ENCODE peak calls at places on chromosomes 6 and 20, in six cellular contexts. One of them, this sample, is unnamed.

GRCh38 chr6:1950631-1951030 is 294.8 kb downstream of the GMDS start:
- DNase-seq in HCT116: no peak
- DNase-seq in mucosa of descending colon: no peak
- DNase-seq in prostate gland: no peak
- DNase-seq in sigmoid colon: no peak
- DNase-seq in heart right ventricle: no peak
- DNase-seq in this sample: no peak

GRCh38 chr20:38094373-38094775 is 60.8 kb downstream of the RPRD1B start:
- DNase-seq in mucosa of descending colon: peak; percentile 31
- DNase-seq in prostate gland: no peak
- DNase-seq in heart right ventricle: peak; percentile 61
- DNase-seq in HCT116: no peak
- DNase-seq in sigmoid colon: peak; percentile 83
- DNase-seq in this sample: peak; percentile 90

GRCh38 chr6:118335325-118335724 is 212.8 kb upstream of the PLN start:
- DNase-seq in sigmoid colon: no peak
- DNase-seq in heart right ventricle: no peak
- DNase-seq in prostate gland: no peak
- DNase-seq in mucosa of descending colon: no peak
- DNase-seq in HCT116: no peak
- DNase-seq in this sample: no peak

GRCh38 chr6:90458353-90459224 is 128.3 kb downstream of the MAP3K7 start:
- DNase-seq in heart right ventricle: peak; percentile 7
- DNase-seq in mucosa of descending colon: peak; percentile 8
- DNase-seq in HCT116: no peak
- DNase-seq in sigmoid colon: no peak
- DNase-seq in prostate gland: no peak
- DNase-seq in this sample: no peak

GRCh38 chr6:125747589-125748533 is 1.6 kb upstream of the HEY2 start:
- DNase-seq in prostate gland: peak; percentile 22
- DNase-seq in heart right ventricle: peak; percentile 48
- DNase-seq in mucosa of descending colon: peak; percentile 34
- DNase-seq in sigmoid colon: peak; percentile 77
- DNase-seq in HCT116: no peak
- DNase-seq in this sample: no peak

GRCh38 chr6:157143885-157144795 is 179.2 kb downstream of the TMEM242 start:
- DNase-seq in prostate gland: no peak
- DNase-seq in sigmoid colon: no peak
- DNase-seq in heart right ventricle: no peak
- DNase-seq in mucosa of descending colon: no peak
- DNase-seq in HCT116: no peak
- DNase-seq in this sample: peak; percentile 46

GRCh38 chr6:37794825-37795224 is 24.7 kb upstream of the ZFAND3 start:
- DNase-seq in sigmoid colon: no peak
- DNase-seq in mucosa of descending colon: no peak
- DNase-seq in HCT116: no peak
- DNase-seq in prostate gland: no peak
- DNase-seq in heart right ventricle: no peak
- DNase-seq in this sample: peak; percentile 69

GRCh38 chr6:14865609-14866100 is 380.2 kb upstream of the JARID2 start:
- DNase-seq in prostate gland: no peak
- DNase-seq in heart right ventricle: no peak
- DNase-seq in HCT116: no peak
- DNase-seq in sigmoid colon: no peak
- DNase-seq in mucosa of descending colon: no peak
- DNase-seq in this sample: no peak

GRCh38 chr20:40582531-40582930 is 106.5 kb downstream of the MAFB start:
- DNase-seq in mucosa of descending colon: peak; percentile 52
- DNase-seq in sigmoid colon: no peak
- DNase-seq in prostate gland: no peak
- DNase-seq in heart right ventricle: no peak
- DNase-seq in HCT116: no peak
- DNase-seq in this sample: no peak

GRCh38 chr6:106927531-106928398 is 46.8 kb downstream of the CD24 start:
- DNase-seq in mucosa of descending colon: peak; percentile 88
- DNase-seq in sigmoid colon: no peak
- DNase-seq in heart right ventricle: peak; percentile 23
- DNase-seq in HCT116: no peak
- DNase-seq in prostate gland: no peak
- DNase-seq in this sample: peak; percentile 32

GRCh38 chr6:154615483-154616025 is 105.1 kb upstream of the CNKSR3 start:
- DNase-seq in sigmoid colon: peak; percentile 85
- DNase-seq in HCT116: peak; percentile 80
- DNase-seq in mucosa of descending colon: peak; percentile 96
- DNase-seq in heart right ventricle: peak; percentile 61
- DNase-seq in prostate gland: peak; percentile 84
- DNase-seq in this sample: peak; percentile 22

GRCh38 chr20:8039048-8039447 is 19.5 kb upstream of the TMX4 start:
- DNase-seq in sigmoid colon: no peak
- DNase-seq in HCT116: no peak
- DNase-seq in heart right ventricle: no peak
- DNase-seq in prostate gland: no peak
- DNase-seq in mucosa of descending colon: no peak
- DNase-seq in this sample: no peak

GRCh38 chr6:132568611-132569010 is 1.5 kb upstream of the TAAR6 start:
- DNase-seq in sigmoid colon: no peak
- DNase-seq in mucosa of descending colon: no peak
- DNase-seq in heart right ventricle: no peak
- DNase-seq in prostate gland: no peak
- DNase-seq in HCT116: no peak
- DNase-seq in this sample: no peak

GRCh38 chr6:140857734-140858380 is 1274.9 kb upstream of the GJE1 start:
- DNase-seq in HCT116: peak; percentile 24
- DNase-seq in sigmoid colon: no peak
- DNase-seq in prostate gland: no peak
- DNase-seq in mucosa of descending colon: no peak
- DNase-seq in heart right ventricle: no peak
- DNase-seq in this sample: peak; percentile 99

GRCh38 chr6:32816746-32817204 is at the start of gene HLA-DOB:
- DNase-seq in mucosa of descending colon: peak; percentile 21
- DNase-seq in heart right ventricle: no peak
- DNase-seq in prostate gland: no peak
- DNase-seq in HCT116: peak; percentile 40
- DNase-seq in sigmoid colon: no peak
- DNase-seq in this sample: peak; percentile 38

GRCh38 chr6:4225207-4225872 is 90.0 kb upstream of the ECI2 start:
- DNase-seq in mucosa of descending colon: no peak
- DNase-seq in sigmoid colon: no peak
- DNase-seq in heart right ventricle: no peak
- DNase-seq in prostate gland: no peak
- DNase-seq in HCT116: no peak
- DNase-seq in this sample: no peak

GRCh38 chr6:146968041-146968760 is 236.0 kb upstream of the STXBP5 start:
- DNase-seq in mucosa of descending colon: no peak
- DNase-seq in prostate gland: no peak
- DNase-seq in sigmoid colon: no peak
- DNase-seq in heart right ventricle: no peak
- DNase-seq in HCT116: no peak
- DNase-seq in this sample: peak; percentile 92

GRCh38 chr6:84066536-84066935 is 33.0 kb downstream of the MRAP2 start:
- DNase-seq in sigmoid colon: no peak
- DNase-seq in mucosa of descending colon: no peak
- DNase-seq in heart right ventricle: no peak
- DNase-seq in HCT116: no peak
- DNase-seq in prostate gland: no peak
- DNase-seq in this sample: no peak

GRCh38 chr6:2780109-2780730 is 15.0 kb downstream of the WRNIP1 start:
- DNase-seq in HCT116: no peak
- DNase-seq in prostate gland: no peak
- DNase-seq in mucosa of descending colon: no peak
- DNase-seq in heart right ventricle: no peak
- DNase-seq in sigmoid colon: no peak
- DNase-seq in this sample: no peak

GRCh38 chr6:72084992-72085569 is 198.7 kb downstream of the RIMS1 start:
- DNase-seq in HCT116: no peak
- DNase-seq in sigmoid colon: no peak
- DNase-seq in mucosa of descending colon: no peak
- DNase-seq in heart right ventricle: no peak
- DNase-seq in prostate gland: no peak
- DNase-seq in this sample: peak; percentile 28

GRCh38 chr6:90284745-90285481 is 11.7 kb downstream of the BACH2 start:
- DNase-seq in prostate gland: no peak
- DNase-seq in heart right ventricle: no peak
- DNase-seq in HCT116: peak; percentile 56
- DNase-seq in mucosa of descending colon: peak; percentile 17
- DNase-seq in sigmoid colon: no peak
- DNase-seq in this sample: peak; percentile 76

GRCh38 chr6:130366011-130366963 is at the start of gene TMEM200A:
- DNase-seq in mucosa of descending colon: peak; percentile 30
- DNase-seq in prostate gland: no peak
- DNase-seq in heart right ventricle: no peak
- DNase-seq in sigmoid colon: peak; percentile 80
- DNase-seq in HCT116: no peak
- DNase-seq in this sample: peak; percentile 72
- TF ChIP-seq CTCF in mucosa of descending colon: no peak
- TF ChIP-seq CTCF in prostate gland: no peak
- TF ChIP-seq CTCF in heart right ventricle: no peak
- TF ChIP-seq CTCF in sigmoid colon: no peak
- TF ChIP-seq CTCF in HCT116: peak; percentile 7
- TF ChIP-seq CTCF in this sample: no peak

DNA sequence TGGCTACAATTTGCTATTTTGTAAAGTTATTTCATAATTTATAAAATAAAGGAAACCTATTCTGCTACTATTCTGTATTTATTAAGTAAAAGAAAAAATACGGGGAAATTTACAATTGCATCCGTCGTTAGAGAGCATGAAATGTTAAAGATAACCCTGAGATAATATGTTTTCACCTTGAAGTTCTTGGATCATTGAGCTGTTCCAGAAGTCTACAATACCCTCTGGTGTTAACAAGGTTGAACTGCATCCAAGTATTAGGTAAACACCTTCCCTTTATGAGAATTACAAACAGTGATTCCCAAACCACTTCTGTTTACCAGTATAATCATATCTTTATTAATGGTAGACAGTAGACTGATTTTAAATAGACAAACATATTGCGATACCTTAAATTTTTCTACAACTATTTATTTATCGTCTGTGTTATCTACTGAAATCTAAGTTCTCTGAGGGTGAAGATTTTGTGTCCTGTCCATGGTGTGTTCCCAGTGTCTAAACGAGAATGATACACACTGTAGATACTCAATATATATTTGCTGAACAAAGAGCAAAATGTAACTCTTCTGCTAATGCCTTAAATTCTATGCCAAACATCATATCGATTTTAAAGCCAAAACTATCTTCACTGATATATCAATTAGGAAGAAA is 28.2 kb downstream of the TBC1D32 start:
- DNase-seq in mucosa of descending colon: no peak
- DNase-seq in sigmoid colon: no peak
- DNase-seq in heart right ventricle: no peak
- DNase-seq in HCT116: peak; percentile 35
- DNase-seq in prostate gland: no peak
- DNase-seq in this sample: peak; percentile 50
- TF ChIP-seq CTCF in mucosa of descending colon: no peak
- TF ChIP-seq CTCF in sigmoid colon: no peak
- TF ChIP-seq CTCF in heart right ventricle: peak; percentile 56
- TF ChIP-seq CTCF in HCT116: peak; percentile 57
- TF ChIP-seq CTCF in prostate gland: peak; percentile 53
- TF ChIP-seq CTCF in this sample: peak; percentile 48

DNA sequence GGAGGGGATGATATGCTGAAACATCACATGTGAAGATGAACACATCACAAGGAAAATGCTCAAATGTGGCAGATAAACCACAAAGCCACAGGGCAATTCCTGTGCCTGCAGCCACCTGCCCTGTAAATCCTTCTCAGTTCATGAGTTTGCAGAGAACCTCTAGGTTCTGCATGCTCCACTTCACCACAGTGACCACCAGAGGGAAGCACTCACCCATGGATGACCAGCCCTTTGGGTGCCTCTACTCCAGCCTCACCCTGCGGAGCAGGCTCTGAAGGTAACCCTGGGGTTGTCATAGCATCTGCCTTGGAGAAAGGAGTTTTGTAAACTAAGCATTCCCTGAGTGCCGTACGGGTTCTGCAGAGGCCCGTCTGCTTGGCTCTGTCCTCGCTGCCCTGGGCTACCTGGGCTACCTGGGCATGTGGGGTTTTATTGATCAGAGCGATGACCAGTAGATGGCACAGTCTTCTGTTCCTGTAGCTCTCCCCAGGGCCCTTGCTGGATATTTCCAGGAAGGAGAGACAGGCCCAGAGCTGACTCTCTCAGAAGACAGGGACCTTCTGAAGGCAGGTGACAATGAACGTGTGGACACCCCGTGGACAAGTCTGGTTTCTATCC is 31.7 kb upstream of the CST1 start:
- DNase-seq in mucosa of descending colon: peak; percentile 22
- DNase-seq in prostate gland: no peak
- DNase-seq in HCT116: no peak
- DNase-seq in sigmoid colon: no peak
- DNase-seq in heart right ventricle: peak; percentile 20
- DNase-seq in this sample: peak; percentile 38
- TF ChIP-seq CTCF in mucosa of descending colon: peak; percentile 27
- TF ChIP-seq CTCF in prostate gland: peak; percentile 28
- TF ChIP-seq CTCF in HCT116: peak; percentile 75
- TF ChIP-seq CTCF in sigmoid colon: peak; percentile 41
- TF ChIP-seq CTCF in heart right ventricle: peak; percentile 50
- TF ChIP-seq CTCF in this sample: peak; percentile 59

GRCh38 chr20:977021-977420 is 25.1 kb downstream of the RSPO4 start:
- DNase-seq in mucosa of descending colon: no peak
- DNase-seq in heart right ventricle: no peak
- DNase-seq in prostate gland: no peak
- DNase-seq in sigmoid colon: no peak
- DNase-seq in HCT116: no peak
- DNase-seq in this sample: no peak

GRCh38 chr20:969868-970267 is 32.2 kb downstream of the RSPO4 start:
- DNase-seq in heart right ventricle: no peak
- DNase-seq in HCT116: no peak
- DNase-seq in mucosa of descending colon: no peak
- DNase-seq in prostate gland: no peak
- DNase-seq in sigmoid colon: no peak
- DNase-seq in this sample: no peak

GRCh38 chr20:972256-972655 is 29.9 kb downstream of the RSPO4 start:
- DNase-seq in heart right ventricle: no peak
- DNase-seq in mucosa of descending colon: no peak
- DNase-seq in prostate gland: no peak
- DNase-seq in HCT116: no peak
- DNase-seq in sigmoid colon: no peak
- DNase-seq in this sample: no peak

GRCh38 chr20:976033-976432 is 26.1 kb downstream of the RSPO4 start:
- DNase-seq in sigmoid colon: no peak
- DNase-seq in heart right ventricle: no peak
- DNase-seq in prostate gland: no peak
- DNase-seq in mucosa of descending colon: no peak
- DNase-seq in HCT116: no peak
- DNase-seq in this sample: no peak

DNA sequence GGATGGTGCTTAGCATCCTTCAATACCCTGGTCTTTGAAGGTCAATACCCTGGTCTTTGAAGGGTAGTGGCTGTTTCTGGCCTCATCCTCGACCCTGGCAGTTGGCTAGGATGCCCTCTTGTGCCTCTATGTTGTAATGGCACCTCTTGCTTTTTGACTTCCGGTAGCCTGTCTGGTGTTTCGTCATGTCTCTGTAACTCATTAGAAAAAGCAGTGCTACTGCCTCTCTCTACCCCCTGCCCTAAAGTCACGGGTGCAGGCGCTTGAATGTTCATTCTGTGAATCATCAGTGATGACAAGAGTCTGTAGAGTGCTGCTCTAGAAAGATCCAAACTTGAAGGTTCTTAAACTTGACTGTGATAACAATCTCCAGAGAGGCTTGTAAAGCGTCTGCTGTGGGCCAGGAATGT is 28.3 kb downstream of the RSPO4 start:
- DNase-seq in HCT116: peak; percentile 55
- DNase-seq in sigmoid colon: no peak
- DNase-seq in mucosa of descending colon: peak; percentile 35
- DNase-seq in heart right ventricle: no peak
- DNase-seq in prostate gland: no peak
- DNase-seq in this sample: peak; percentile 57
- TF ChIP-seq CTCF in HCT116: peak; percentile 73
- TF ChIP-seq CTCF in sigmoid colon: no peak
- TF ChIP-seq CTCF in mucosa of descending colon: no peak
- TF ChIP-seq CTCF in heart right ventricle: peak; percentile 24
- TF ChIP-seq CTCF in prostate gland: peak; percentile 22
- TF ChIP-seq CTCF in this sample: peak; percentile 47

This sample was measured in fibroblast of mammary gland.